ENCODE peak calls at places on chromosomes 7 and 10, in seven cellular contexts. K is PC-9; U is MM.1S; N is CD4-positive, CD25-positive, alpha-beta regulatory T cell; F is tibial artery; E is A549; H is small intestine. M is an unnamed sample.

GRCh38 chr10:64076322-64076940 is 555.2 kb downstream of the REEP3 start:
- DNase-seq in K (no peak), U (no peak), N (no peak), F (no peak), E (no peak), H (no peak), M (no peak)

GRCh38 chr7:31408120-31408729 is 67.7 kb upstream of the NEUROD6 start:
- DNase-seq in K (peak; percentile 84), U (no peak), N (no peak), F (no peak), E (peak; percentile 84), H (peak; percentile 26), M (no peak)

GRCh38 chr7:159026271-159027047 is 118.2 kb downstream of the VIPR2 start:
- DNase-seq in K (no peak), U (no peak), N (no peak), F (peak; percentile 7), E (no peak), H (no peak), M (no peak)

GRCh38 chr7:412731-413356 is 106.8 kb downstream of the PDGFA start:
- DNase-seq in K (no peak), U (no peak), N (no peak), F (no peak), E (no peak), H (no peak), M (peak; percentile 9)

GRCh38 chr10:11442001-11442773 is 169.3 kb downstream of the USP6NL start:
- DNase-seq in K (no peak), U (no peak), N (no peak), F (no peak), E (no peak), H (no peak), M (no peak)

GRCh38 chr10:123287594-123288247 is 133.5 kb downstream of the BUB3 start:
- DNase-seq in K (peak; percentile 70), U (no peak), N (no peak), F (no peak), E (peak; percentile 47), H (no peak), M (no peak)

GRCh38 chr10:89228136-89228535 is 21.0 kb upstream of the CH25H start:
- DNase-seq in K (no peak), U (no peak), N (no peak), F (no peak), E (no peak), H (no peak), M (no peak)

GRCh38 chr7:114740095-114740494 is 181.8 kb upstream of the MDFIC start:
- DNase-seq in K (no peak), U (no peak), N (no peak), F (no peak), E (no peak), H (no peak), M (no peak)

GRCh38 chr7:13282377-13282980 is 595.0 kb downstream of the ARL4A start:
- DNase-seq in K (no peak), U (peak; percentile 25), N (no peak), F (no peak), E (no peak), H (peak; percentile 9), M (no peak)

GRCh38 chr7:47937065-47937687 is 11.1 kb downstream of the PKD1L1 start:
- DNase-seq in K (no peak), U (peak; percentile 68), N (no peak), F (no peak), E (no peak), H (no peak), M (no peak)

GRCh38 chr10:89426230-89426868 is 12.0 kb downstream of the IFIT5 start:
- DNase-seq in K (no peak), U (peak; percentile 60), N (peak; percentile 15), F (no peak), E (peak; percentile 56), H (peak; percentile 66), M (no peak)

GRCh38 chr7:126578338-126578737 is 674.4 kb downstream of the GRM8 start:
- DNase-seq in K (no peak), U (peak; percentile 44), N (no peak), F (no peak), E (no peak), H (no peak), M (no peak)

GRCh38 chr7:855686-856369 is 20.5 kb upstream of the GET4 start:
- DNase-seq in K (no peak), U (no peak), N (no peak), F (no peak), E (no peak), H (no peak), M (no peak)

GRCh38 chr10:43043342-43043772 is 33.5 kb upstream of the RET start:
- DNase-seq in K (no peak), U (no peak), N (no peak), F (no peak), E (no peak), H (no peak), M (no peak)

GRCh38 chr7:157444011-157444842 is 107.4 kb downstream of the DNAJB6 start:
- DNase-seq in K (no peak), U (no peak), N (no peak), F (no peak), E (no peak), H (no peak), M (no peak)

GRCh38 chr7:96320437-96320836 is 1.5 kb downstream of the SLC25A13 start:
- DNase-seq in K (no peak), U (peak; percentile 61), N (no peak), F (no peak), E (no peak), H (no peak), M (no peak)
- H3K4me1 ChIP-seq in K (peaks cover 44% of the 10 kb centered on the region), U (peaks cover 10% of the 10 kb centered on the region), N (peaks cover 19% of the 10 kb centered on the region), F (peaks cover 3% of the 10 kb centered on the region), E (peaks cover 10% of the 10 kb centered on the region), H (no peaks in the 10 kb centered on the region), M (peaks cover 4% of the 10 kb centered on the region)

GRCh38 chr7:102395620-102395957 is 574 bp upstream of the PRKRIP1 start:
- DNase-seq in K (no peak), U (no peak), N (no peak), F (no peak), E (no peak), H (no peak), M (no peak)

GRCh38 chr7:102398543-102398942 is 2.4 kb downstream of the PRKRIP1 start:
- DNase-seq in K (no peak), U (no peak), N (no peak), F (no peak), E (no peak), H (no peak), M (no peak)

GRCh38 chr7:102395958-102396709 is at the start of gene PRKRIP1:
- DNase-seq in K (peak; percentile 94), U (peak; percentile 100), N (peak; percentile 91), F (peak; percentile 81), E (peak; percentile 89), H (peak; percentile 91), M (peak; percentile 90)

GRCh38 chr7:102393467-102393866 is 2.7 kb upstream of the PRKRIP1 start:
- DNase-seq in K (peak; percentile 98), U (no peak), N (no peak), F (no peak), E (no peak), H (no peak), M (no peak)

DNA sequence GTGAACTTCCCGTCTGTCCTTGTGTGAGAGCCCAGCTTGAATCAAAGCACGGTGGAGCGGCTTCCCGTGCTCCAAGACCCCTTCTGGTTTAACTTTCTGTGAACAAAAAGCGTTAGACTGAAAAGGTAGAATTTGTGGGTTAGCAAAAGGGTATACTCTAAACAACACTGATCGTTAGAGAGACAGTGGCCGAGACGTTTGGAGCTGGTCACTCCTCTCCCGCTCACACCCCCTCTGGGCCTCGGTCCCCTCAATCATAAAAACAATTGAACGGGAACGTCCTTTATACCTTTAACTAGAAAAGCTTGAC is 502 bp downstream of the PRKRIP1 start:
- DNase-seq in K (no peak), U (no peak), N (no peak), F (no peak), E (no peak), H (no peak), M (no peak)
- H3K4me3 ChIP-seq in K (peak overlapping the region; percentile 86), U (peak overlapping the region; percentile 100), N (peak overlapping the region; percentile 97), F (peak overlapping the region; percentile 95), E (peak overlapping the region; percentile 88), H (peak overlapping the region; percentile 41), M (peak overlapping the region; percentile 94)

GRCh38 chr7:8005279-8005678 is 36.7 kb downstream of the GLCCI1 start:
- DNase-seq in K (no peak), U (no peak), N (no peak), F (no peak), E (no peak), H (no peak), M (no peak)

GRCh38 chr7:7996568-7996967 is 28.0 kb downstream of the GLCCI1 start:
- DNase-seq in K (peak; percentile 97), U (peak; percentile 45), N (no peak), F (no peak), E (no peak), H (no peak), M (no peak)

GRCh38 chr7:8003077-8003476 is 34.5 kb downstream of the GLCCI1 start:
- DNase-seq in K (no peak), U (no peak), N (no peak), F (no peak), E (no peak), H (no peak), M (no peak)

DNA sequence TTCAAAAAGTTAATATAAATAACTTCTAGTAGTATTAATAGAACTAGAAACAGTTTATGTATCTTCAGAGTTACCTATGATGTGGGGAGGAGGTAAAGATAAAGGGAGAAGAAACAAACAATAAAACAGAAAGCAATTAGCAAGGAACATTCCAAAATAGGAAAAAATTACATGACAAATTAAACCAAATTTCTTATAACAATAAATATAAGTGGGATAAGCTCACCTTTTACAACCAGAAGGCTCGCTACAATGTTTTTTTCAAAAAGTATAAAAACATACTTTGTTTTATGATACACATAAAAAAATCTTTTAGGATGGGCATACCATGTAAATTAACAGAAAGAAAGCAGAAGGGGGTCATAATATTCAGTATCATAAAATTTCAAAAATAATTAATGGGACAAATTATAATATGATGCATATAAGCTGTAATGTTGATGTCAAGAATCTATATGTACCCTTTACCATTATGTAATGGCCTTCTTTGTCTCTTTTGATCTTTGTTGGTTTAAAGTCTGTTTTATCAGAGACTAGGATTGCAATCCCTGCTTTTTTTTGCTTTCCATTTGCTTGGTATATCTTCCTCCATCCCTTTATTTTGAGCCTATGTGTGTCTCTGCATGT is 31.8 kb downstream of the GLCCI1 start:
- DNase-seq in K (no peak), U (no peak), N (no peak), F (no peak), E (no peak), H (no peak), M (no peak)
- H3K4me1 ChIP-seq in K (peaks cover 21% of the 10 kb centered on the region), U (peaks cover 11% of the 10 kb centered on the region), N (peaks cover 10% of the 10 kb centered on the region), F (no peaks in the 10 kb centered on the region), E (no peaks in the 10 kb centered on the region), H (no peaks in the 10 kb centered on the region), M (no peaks in the 10 kb centered on the region)

DNA sequence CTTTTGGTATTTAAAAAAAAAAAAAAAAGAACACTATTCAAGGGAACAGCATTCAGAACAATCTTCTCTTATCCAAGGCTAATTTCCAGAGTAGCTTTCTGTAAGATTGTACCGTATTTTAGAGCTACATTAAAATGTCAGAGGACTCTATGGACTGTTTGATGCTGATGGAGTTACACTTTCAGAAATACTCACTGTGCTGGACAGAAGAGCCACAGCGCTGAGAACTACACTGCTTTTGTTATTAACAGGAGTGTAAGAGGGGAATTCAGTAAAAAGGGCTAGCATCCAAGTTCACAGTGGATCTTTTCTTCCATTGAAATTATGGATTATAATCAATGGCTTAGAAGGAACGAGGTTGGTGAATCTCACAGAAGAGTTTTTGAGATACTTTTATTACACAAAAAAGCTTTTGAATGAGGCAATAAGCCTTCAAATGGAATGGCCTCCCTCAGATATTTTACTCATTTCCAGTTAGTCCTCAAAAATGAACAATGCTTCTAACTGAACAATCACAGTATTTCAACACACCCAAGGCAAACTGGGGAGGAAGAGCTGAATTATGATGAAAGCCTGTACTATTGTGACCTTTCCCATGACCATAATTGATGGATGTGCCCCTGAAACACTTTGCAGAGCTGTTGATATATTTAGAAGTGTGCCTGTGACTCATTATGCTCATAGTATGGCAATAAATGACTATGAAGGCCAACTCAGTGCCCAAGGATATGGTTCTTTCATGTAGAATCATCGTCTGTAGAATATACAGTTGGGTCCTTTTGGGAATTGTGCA is 247.9 kb downstream of the AHR start:
- DNase-seq in K (peak; percentile 66), U (no peak), N (no peak), F (no peak), E (no peak), H (no peak), M (no peak)
- H3K4me3 ChIP-seq in K (no peak overlapping the region), U (no peak overlapping the region), N (no peak overlapping the region), F (no peak overlapping the region), E (no peak overlapping the region), H (no peak overlapping the region), M (no peak overlapping the region)